ENCODE peak calls at places on chromosome 9, in eight cellular contexts. One of them, this sample, is unnamed.

GRCh38 chr9:20380546-20380945 is 241.8 kb downstream of the MLLT3 start:
- DNase-seq in GOT3: no peak
- DNase-seq in ACHN: no peak
- DNase-seq in CD4-positive, CD25-positive, alpha-beta regulatory T cell: no peak
- DNase-seq in stimulated activated CD4-positive, alpha-beta T cell treated with anti-CD3 and anti-CD28 coated beads, TNF-alpha, amount 100 ng/mL, for 48 hours: no peak
- DNase-seq in Kasumi-1: no peak
- DNase-seq in psoas muscle: no peak
- DNase-seq in astrocyte: no peak
- DNase-seq in this sample: no peak

GRCh38 chr9:14942037-14942436 is 31.8 kb upstream of the FREM1 start:
- DNase-seq in GOT3: no peak
- DNase-seq in ACHN: no peak
- DNase-seq in CD4-positive, CD25-positive, alpha-beta regulatory T cell: no peak
- DNase-seq in stimulated activated CD4-positive, alpha-beta T cell treated with anti-CD3 and anti-CD28 coated beads, TNF-alpha, amount 100 ng/mL, for 48 hours: no peak
- DNase-seq in Kasumi-1: no peak
- DNase-seq in psoas muscle: no peak
- DNase-seq in astrocyte: no peak
- DNase-seq in this sample: no peak

GRCh38 chr9:94014066-94014654 is 59.0 kb upstream of the BARX1 start:
- DNase-seq in GOT3: no peak
- DNase-seq in ACHN: peak; percentile 44
- DNase-seq in CD4-positive, CD25-positive, alpha-beta regulatory T cell: peak; percentile 10
- DNase-seq in stimulated activated CD4-positive, alpha-beta T cell treated with anti-CD3 and anti-CD28 coated beads, TNF-alpha, amount 100 ng/mL, for 48 hours: no peak
- DNase-seq in Kasumi-1: peak; percentile 66
- DNase-seq in psoas muscle: no peak
- DNase-seq in astrocyte: peak; percentile 20
- DNase-seq in this sample: peak; percentile 59

GRCh38 chr9:29212590-29213373 is 1639.5 kb upstream of the C9orf72 start:
- DNase-seq in GOT3: peak; percentile 0
- DNase-seq in ACHN: peak; percentile 17
- DNase-seq in CD4-positive, CD25-positive, alpha-beta regulatory T cell: no peak
- DNase-seq in stimulated activated CD4-positive, alpha-beta T cell treated with anti-CD3 and anti-CD28 coated beads, TNF-alpha, amount 100 ng/mL, for 48 hours: no peak
- DNase-seq in Kasumi-1: no peak
- DNase-seq in psoas muscle: no peak
- DNase-seq in astrocyte: no peak
- DNase-seq in this sample: no peak

GRCh38 chr9:23278566-23278965 is 547.5 kb downstream of the ELAVL2 start:
- DNase-seq in GOT3: no peak
- DNase-seq in ACHN: no peak
- DNase-seq in CD4-positive, CD25-positive, alpha-beta regulatory T cell: no peak
- DNase-seq in stimulated activated CD4-positive, alpha-beta T cell treated with anti-CD3 and anti-CD28 coated beads, TNF-alpha, amount 100 ng/mL, for 48 hours: no peak
- DNase-seq in Kasumi-1: no peak
- DNase-seq in psoas muscle: no peak
- DNase-seq in astrocyte: no peak
- DNase-seq in this sample: no peak

GRCh38 chr9:13587581-13587980 is 308.1 kb upstream of the MPDZ start:
- DNase-seq in GOT3: no peak
- DNase-seq in ACHN: no peak
- DNase-seq in CD4-positive, CD25-positive, alpha-beta regulatory T cell: no peak
- DNase-seq in stimulated activated CD4-positive, alpha-beta T cell treated with anti-CD3 and anti-CD28 coated beads, TNF-alpha, amount 100 ng/mL, for 48 hours: no peak
- DNase-seq in Kasumi-1: no peak
- DNase-seq in psoas muscle: no peak
- DNase-seq in astrocyte: no peak
- DNase-seq in this sample: no peak

GRCh38 chr9:95383845-95384244 is 66.3 kb upstream of the FANCC start:
- DNase-seq in GOT3: no peak
- DNase-seq in ACHN: no peak
- DNase-seq in CD4-positive, CD25-positive, alpha-beta regulatory T cell: no peak
- DNase-seq in stimulated activated CD4-positive, alpha-beta T cell treated with anti-CD3 and anti-CD28 coated beads, TNF-alpha, amount 100 ng/mL, for 48 hours: no peak
- DNase-seq in Kasumi-1: no peak
- DNase-seq in psoas muscle: no peak
- DNase-seq in astrocyte: no peak
- DNase-seq in this sample: no peak

GRCh38 chr9:16450578-16450977 is 419.9 kb downstream of the BNC2 start:
- DNase-seq in GOT3: no peak
- DNase-seq in ACHN: no peak
- DNase-seq in CD4-positive, CD25-positive, alpha-beta regulatory T cell: no peak
- DNase-seq in stimulated activated CD4-positive, alpha-beta T cell treated with anti-CD3 and anti-CD28 coated beads, TNF-alpha, amount 100 ng/mL, for 48 hours: no peak
- DNase-seq in Kasumi-1: no peak
- DNase-seq in psoas muscle: no peak
- DNase-seq in astrocyte: no peak
- DNase-seq in this sample: no peak

GRCh38 chr9:21994996-21995651 is 533 bp downstream of the CDKN2B-AS1 start:
- DNase-seq in GOT3: peak; percentile 11
- DNase-seq in ACHN: peak; percentile 65
- DNase-seq in CD4-positive, CD25-positive, alpha-beta regulatory T cell: peak; percentile 95
- DNase-seq in stimulated activated CD4-positive, alpha-beta T cell treated with anti-CD3 and anti-CD28 coated beads, TNF-alpha, amount 100 ng/mL, for 48 hours: no peak
- DNase-seq in Kasumi-1: peak; percentile 63
- DNase-seq in psoas muscle: peak; percentile 74
- DNase-seq in astrocyte: peak; percentile 63
- DNase-seq in this sample: peak; percentile 46

GRCh38 chr9:19133549-19134345 is 6.5 kb upstream of the PLIN2 start:
- DNase-seq in GOT3: no peak
- DNase-seq in ACHN: no peak
- DNase-seq in CD4-positive, CD25-positive, alpha-beta regulatory T cell: peak; percentile 31
- DNase-seq in stimulated activated CD4-positive, alpha-beta T cell treated with anti-CD3 and anti-CD28 coated beads, TNF-alpha, amount 100 ng/mL, for 48 hours: no peak
- DNase-seq in Kasumi-1: no peak
- DNase-seq in psoas muscle: no peak
- DNase-seq in astrocyte: no peak
- DNase-seq in this sample: no peak

GRCh38 chr9:130478731-130479575 is 34.2 kb downstream of the ASS1 start:
- DNase-seq in GOT3: no peak
- DNase-seq in ACHN: no peak
- DNase-seq in CD4-positive, CD25-positive, alpha-beta regulatory T cell: no peak
- DNase-seq in stimulated activated CD4-positive, alpha-beta T cell treated with anti-CD3 and anti-CD28 coated beads, TNF-alpha, amount 100 ng/mL, for 48 hours: no peak
- DNase-seq in Kasumi-1: no peak
- DNase-seq in psoas muscle: no peak
- DNase-seq in astrocyte: no peak
- DNase-seq in this sample: no peak

GRCh38 chr9:2465921-2466460 is 155.6 kb upstream of the VLDLR start:
- DNase-seq in GOT3: no peak
- DNase-seq in ACHN: peak; percentile 80
- DNase-seq in CD4-positive, CD25-positive, alpha-beta regulatory T cell: peak; percentile 11
- DNase-seq in stimulated activated CD4-positive, alpha-beta T cell treated with anti-CD3 and anti-CD28 coated beads, TNF-alpha, amount 100 ng/mL, for 48 hours: no peak
- DNase-seq in Kasumi-1: no peak
- DNase-seq in psoas muscle: no peak
- DNase-seq in astrocyte: no peak
- DNase-seq in this sample: peak; percentile 92

GRCh38 chr9:116585896-116586295 is 101.2 kb upstream of the TRIM32 start:
- DNase-seq in GOT3: no peak
- DNase-seq in ACHN: no peak
- DNase-seq in CD4-positive, CD25-positive, alpha-beta regulatory T cell: no peak
- DNase-seq in stimulated activated CD4-positive, alpha-beta T cell treated with anti-CD3 and anti-CD28 coated beads, TNF-alpha, amount 100 ng/mL, for 48 hours: no peak
- DNase-seq in Kasumi-1: no peak
- DNase-seq in psoas muscle: no peak
- DNase-seq in astrocyte: no peak
- DNase-seq in this sample: no peak

This sample was measured in renal cortical epithelial cell.